ENCODE peak calls at places on chromosomes 7 and 10, in seven cellular contexts. K, H, Y, U, T, A and F are unnamed samples.

GRCh38 chr7:134355004-134355525 is 38.3 kb upstream of the SLC35B4 start:
- DNase-seq in K (no peak), H (no peak), Y (no peak), U (no peak), T (no peak), A (no peak), F (no peak)

GRCh38 chr7:33788493-33788892 is 116.8 kb upstream of the BMPER start:
- DNase-seq in K (no peak), H (no peak), Y (no peak), U (no peak), T (no peak), A (no peak), F (no peak)

GRCh38 chr10:125038637-125039036 is 96.7 kb downstream of the ZRANB1 start:
- DNase-seq in K (no peak), H (no peak), Y (peak), U (peak), T (no peak), A (no peak), F (no peak)

GRCh38 chr10:37860494-37861190 is 3.2 kb upstream of the ZNF248 start:
- DNase-seq in K (no peak), H (no peak), Y (no peak), U (peak), T (no peak), A (no peak), F (no peak)

GRCh38 chr7:141960687-141961422 is 12.7 kb downstream of the TAS2R38 start:
- DNase-seq in K (no peak), H (no peak), Y (peak), U (peak), T (no peak), A (no peak), F (no peak)

GRCh38 chr7:52540041-52540440 is 495.4 kb upstream of the POM121L12 start:
- DNase-seq in K (no peak), H (no peak), Y (peak), U (no peak), T (no peak), A (no peak), F (no peak)

GRCh38 chr7:29275018-29275318 is 80.4 kb downstream of the CHN2 start:
- DNase-seq in K (no peak), H (no peak), Y (no peak), U (no peak), T (no peak), A (no peak), F (no peak)

GRCh38 chr7:38060637-38061036 is 117.4 kb upstream of the STARD3NL start:
- DNase-seq in K (no peak), H (no peak), Y (no peak), U (no peak), T (no peak), A (no peak), F (no peak)

GRCh38 chr7:147088916-147089315 is 972.3 kb downstream of the CNTNAP2 start:
- DNase-seq in K (no peak), H (no peak), Y (no peak), U (no peak), T (no peak), A (no peak), F (no peak)

GRCh38 chr7:129550673-129551360 is 48.5 kb downstream of the SMKR1 start:
- DNase-seq in K (no peak), H (no peak), Y (no peak), U (no peak), T (no peak), A (no peak), F (no peak)

GRCh38 chr10:70866424-70866823 is 21.9 kb downstream of the PCBD1 start:
- DNase-seq in K (no peak), H (no peak), Y (no peak), U (peak), T (peak), A (no peak), F (no peak)

GRCh38 chr7:1046722-1047679 is 2.7 kb downstream of the GPR146 start:
- DNase-seq in K (no peak), H (no peak), Y (no peak), U (no peak), T (no peak), A (no peak), F (peak)

GRCh38 chr7:51263631-51264484 is 52.8 kb downstream of the COBL start:
- DNase-seq in K (no peak), H (no peak), Y (no peak), U (peak), T (no peak), A (no peak), F (no peak)

GRCh38 chr10:74213571-74214162 is 62.6 kb downstream of the ADK start:
- DNase-seq in K (no peak), H (no peak), Y (peak), U (peak), T (no peak), A (peak), F (peak)

GRCh38 chr7:121302214-121302745 is 26.5 kb upstream of the WNT16 start:
- DNase-seq in K (no peak), H (no peak), Y (no peak), U (no peak), T (no peak), A (no peak), F (no peak)

GRCh38 chr7:112103246-112103645 is 103.0 kb downstream of the DOCK4 start:
- DNase-seq in K (no peak), H (no peak), Y (no peak), U (no peak), T (no peak), A (no peak), F (no peak)

GRCh38 chr10:133276435-133277201 is at the start of gene ADAM8:
- DNase-seq in K (no peak), H (peak), Y (peak), U (peak), T (peak), A (peak), F (peak)